ENCODE peak calls at places on chromosomes 3 and 15, in eight cellular contexts. One of them, this sample, is unnamed.

GRCh38 chr15:60993948-60994347 is 235.2 kb downstream of the RORA start:
- DNase-seq in nephron progenitor cell: no peak
- DNase-seq in AG08396: no peak
- DNase-seq in stimulated activated naive CD8-positive, alpha-beta T cell treated with anti-CD3 and anti-CD28 coated beads, Interleukin-15, Interleukin-2, amounts not matched to agents 100 U/mL and 50 U/mL, for 24 hours: no peak
- DNase-seq in occipital lobe: no peak
- DNase-seq in stimulated activated CD4-positive, alpha-beta T cell treated with anti-CD3 and anti-CD28 coated beads, Interleukin-4, amount 100 ng/mL, for 24 hours: no peak
- DNase-seq in colonic mucosa: no peak
- DNase-seq in ELR: no peak
- DNase-seq in this sample: no peak

GRCh38 chr3:81789686-81790085 is 28.2 kb upstream of the GBE1 start:
- DNase-seq in nephron progenitor cell: no peak
- DNase-seq in AG08396: no peak
- DNase-seq in stimulated activated naive CD8-positive, alpha-beta T cell treated with anti-CD3 and anti-CD28 coated beads, Interleukin-15, Interleukin-2, amounts not matched to agents 100 U/mL and 50 U/mL, for 24 hours: no peak
- DNase-seq in occipital lobe: no peak
- DNase-seq in stimulated activated CD4-positive, alpha-beta T cell treated with anti-CD3 and anti-CD28 coated beads, Interleukin-4, amount 100 ng/mL, for 24 hours: no peak
- DNase-seq in colonic mucosa: no peak
- DNase-seq in ELR: no peak
- DNase-seq in this sample: no peak

GRCh38 chr3:197186887-197187588 is 111.4 kb downstream of the DLG1 start:
- DNase-seq in nephron progenitor cell: no peak
- DNase-seq in AG08396: peak; percentile 47
- DNase-seq in stimulated activated naive CD8-positive, alpha-beta T cell treated with anti-CD3 and anti-CD28 coated beads, Interleukin-15, Interleukin-2, amounts not matched to agents 100 U/mL and 50 U/mL, for 24 hours: no peak
- DNase-seq in occipital lobe: no peak
- DNase-seq in stimulated activated CD4-positive, alpha-beta T cell treated with anti-CD3 and anti-CD28 coated beads, Interleukin-4, amount 100 ng/mL, for 24 hours: peak; percentile 31
- DNase-seq in colonic mucosa: no peak
- DNase-seq in ELR: peak; percentile 71
- DNase-seq in this sample: peak; percentile 69

GRCh38 chr3:45034612-45035252 is 8.6 kb downstream of the CLEC3B start:
- DNase-seq in nephron progenitor cell: no peak
- DNase-seq in AG08396: no peak
- DNase-seq in stimulated activated naive CD8-positive, alpha-beta T cell treated with anti-CD3 and anti-CD28 coated beads, Interleukin-15, Interleukin-2, amounts not matched to agents 100 U/mL and 50 U/mL, for 24 hours: peak; percentile 50
- DNase-seq in occipital lobe: no peak
- DNase-seq in stimulated activated CD4-positive, alpha-beta T cell treated with anti-CD3 and anti-CD28 coated beads, Interleukin-4, amount 100 ng/mL, for 24 hours: no peak
- DNase-seq in colonic mucosa: peak; percentile 62
- DNase-seq in ELR: peak; percentile 24
- DNase-seq in this sample: no peak

GRCh38 chr3:175005193-175005592 is 146.1 kb downstream of the NAALADL2 start:
- DNase-seq in nephron progenitor cell: no peak
- DNase-seq in AG08396: no peak
- DNase-seq in stimulated activated naive CD8-positive, alpha-beta T cell treated with anti-CD3 and anti-CD28 coated beads, Interleukin-15, Interleukin-2, amounts not matched to agents 100 U/mL and 50 U/mL, for 24 hours: no peak
- DNase-seq in occipital lobe: no peak
- DNase-seq in stimulated activated CD4-positive, alpha-beta T cell treated with anti-CD3 and anti-CD28 coated beads, Interleukin-4, amount 100 ng/mL, for 24 hours: no peak
- DNase-seq in colonic mucosa: no peak
- DNase-seq in ELR: no peak
- DNase-seq in this sample: no peak

GRCh38 chr3:38003371-38003816 is 12.8 kb downstream of the VILL start:
- DNase-seq in nephron progenitor cell: peak; percentile 85
- DNase-seq in AG08396: peak; percentile 74
- DNase-seq in stimulated activated naive CD8-positive, alpha-beta T cell treated with anti-CD3 and anti-CD28 coated beads, Interleukin-15, Interleukin-2, amounts not matched to agents 100 U/mL and 50 U/mL, for 24 hours: peak; percentile 71
- DNase-seq in occipital lobe: peak; percentile 50
- DNase-seq in stimulated activated CD4-positive, alpha-beta T cell treated with anti-CD3 and anti-CD28 coated beads, Interleukin-4, amount 100 ng/mL, for 24 hours: peak; percentile 62
- DNase-seq in colonic mucosa: peak; percentile 78
- DNase-seq in ELR: peak; percentile 37
- DNase-seq in this sample: peak; percentile 64

GRCh38 chr3:143769663-143770062 is 78.6 kb downstream of the SLC9A9 start:
- DNase-seq in nephron progenitor cell: no peak
- DNase-seq in AG08396: no peak
- DNase-seq in stimulated activated naive CD8-positive, alpha-beta T cell treated with anti-CD3 and anti-CD28 coated beads, Interleukin-15, Interleukin-2, amounts not matched to agents 100 U/mL and 50 U/mL, for 24 hours: no peak
- DNase-seq in occipital lobe: no peak
- DNase-seq in stimulated activated CD4-positive, alpha-beta T cell treated with anti-CD3 and anti-CD28 coated beads, Interleukin-4, amount 100 ng/mL, for 24 hours: no peak
- DNase-seq in colonic mucosa: no peak
- DNase-seq in ELR: no peak
- DNase-seq in this sample: no peak

GRCh38 chr3:134009345-134010000 is 20.3 kb downstream of the SLCO2A1 start:
- DNase-seq in nephron progenitor cell: no peak
- DNase-seq in AG08396: no peak
- DNase-seq in stimulated activated naive CD8-positive, alpha-beta T cell treated with anti-CD3 and anti-CD28 coated beads, Interleukin-15, Interleukin-2, amounts not matched to agents 100 U/mL and 50 U/mL, for 24 hours: no peak
- DNase-seq in occipital lobe: no peak
- DNase-seq in stimulated activated CD4-positive, alpha-beta T cell treated with anti-CD3 and anti-CD28 coated beads, Interleukin-4, amount 100 ng/mL, for 24 hours: no peak
- DNase-seq in colonic mucosa: no peak
- DNase-seq in ELR: peak; percentile 64
- DNase-seq in this sample: no peak

GRCh38 chr3:172125963-172126403 is 86.6 kb downstream of the FNDC3B start:
- DNase-seq in nephron progenitor cell: no peak
- DNase-seq in AG08396: peak; percentile 67
- DNase-seq in stimulated activated naive CD8-positive, alpha-beta T cell treated with anti-CD3 and anti-CD28 coated beads, Interleukin-15, Interleukin-2, amounts not matched to agents 100 U/mL and 50 U/mL, for 24 hours: peak; percentile 26
- DNase-seq in occipital lobe: no peak
- DNase-seq in stimulated activated CD4-positive, alpha-beta T cell treated with anti-CD3 and anti-CD28 coated beads, Interleukin-4, amount 100 ng/mL, for 24 hours: no peak
- DNase-seq in colonic mucosa: peak; percentile 62
- DNase-seq in ELR: peak; percentile 55
- DNase-seq in this sample: no peak

GRCh38 chr15:58731756-58732535 is 17.6 kb downstream of the ADAM10 start:
- DNase-seq in nephron progenitor cell: no peak
- DNase-seq in AG08396: peak; percentile 67
- DNase-seq in stimulated activated naive CD8-positive, alpha-beta T cell treated with anti-CD3 and anti-CD28 coated beads, Interleukin-15, Interleukin-2, amounts not matched to agents 100 U/mL and 50 U/mL, for 24 hours: no peak
- DNase-seq in occipital lobe: no peak
- DNase-seq in stimulated activated CD4-positive, alpha-beta T cell treated with anti-CD3 and anti-CD28 coated beads, Interleukin-4, amount 100 ng/mL, for 24 hours: no peak
- DNase-seq in colonic mucosa: no peak
- DNase-seq in ELR: peak; percentile 81
- DNase-seq in this sample: no peak

GRCh38 chr3:12716605-12717121 is 42.4 kb downstream of the TMEM40 start:
- DNase-seq in nephron progenitor cell: no peak
- DNase-seq in AG08396: no peak
- DNase-seq in stimulated activated naive CD8-positive, alpha-beta T cell treated with anti-CD3 and anti-CD28 coated beads, Interleukin-15, Interleukin-2, amounts not matched to agents 100 U/mL and 50 U/mL, for 24 hours: no peak
- DNase-seq in occipital lobe: no peak
- DNase-seq in stimulated activated CD4-positive, alpha-beta T cell treated with anti-CD3 and anti-CD28 coated beads, Interleukin-4, amount 100 ng/mL, for 24 hours: no peak
- DNase-seq in colonic mucosa: no peak
- DNase-seq in ELR: no peak
- DNase-seq in this sample: peak; percentile 56

GRCh38 chr15:85282504-85283115 is 97.8 kb upstream of the AKAP13 start:
- DNase-seq in nephron progenitor cell: no peak
- DNase-seq in AG08396: peak; percentile 73
- DNase-seq in stimulated activated naive CD8-positive, alpha-beta T cell treated with anti-CD3 and anti-CD28 coated beads, Interleukin-15, Interleukin-2, amounts not matched to agents 100 U/mL and 50 U/mL, for 24 hours: no peak
- DNase-seq in occipital lobe: no peak
- DNase-seq in stimulated activated CD4-positive, alpha-beta T cell treated with anti-CD3 and anti-CD28 coated beads, Interleukin-4, amount 100 ng/mL, for 24 hours: no peak
- DNase-seq in colonic mucosa: no peak
- DNase-seq in ELR: peak; percentile 85
- DNase-seq in this sample: no peak

This sample was measured in lung microvascular endothelial cell.